ENCODE peak calls at places on chromosomes 7 and 10, in eight cellular contexts. P is CD4-positive, alpha-beta T cell; S is brain microvascular endothelial cell; N is A172; X is activated T-cell treated with anti-CD3 and anti-CD28 coated beads, Interleukin-2, amount 50 U/mL, for 24 hours; J is EH; A is activated CD4-positive, alpha-beta memory T cell treated with anti-CD3 and anti-CD28 coated beads, Interleukin-2, amount 10 ng/mL, durations not matched to agents 7 days and 5 days; B is NCI-H1105 treated with DMSO at 0.1 percent for 48 hours. Y is an unnamed sample.

GRCh38 chr10:22356324-22356873 is 11.1 kb downstream of the SPAG6 start:
- DNase-seq in P (no peak), A (no peak), X (no peak), S (no peak), N (no peak), B (no peak), J (no peak), Y (no peak)

GRCh38 chr7:32427769-32428291 is 62.4 kb downstream of the LSM5 start:
- DNase-seq in N (peak; percentile 32), A (peak; percentile 67), S (peak; percentile 81), X (peak; percentile 74), B (peak; percentile 40), J (peak; percentile 71), P (peak; percentile 43), Y (peak; percentile 94)

GRCh38 chr10:73649876-73650536 is 5.8 kb downstream of the SYNPO2L start:
- DNase-seq in S (no peak), A (no peak), P (no peak), B (no peak), X (no peak), N (no peak), J (peak; percentile 82), Y (no peak)

GRCh38 chr7:122846591-122846990 is 39.7 kb downstream of the CADPS2 start:
- DNase-seq in J (no peak), S (no peak), X (no peak), B (no peak), P (no peak), A (no peak), N (no peak), Y (no peak)

GRCh38 chr7:95056107-95056689 is 148.8 kb downstream of the PPP1R9A start:
- DNase-seq in P (no peak), B (no peak), X (no peak), N (no peak), A (no peak), J (no peak), S (no peak), Y (no peak)

GRCh38 chr10:130127612-130128607 is 8.3 kb upstream of the GLRX3 start:
- DNase-seq in B (peak; percentile 58), J (peak; percentile 74), X (peak; percentile 65), P (peak; percentile 33), N (peak; percentile 34), A (peak; percentile 55), S (peak; percentile 57), Y (peak; percentile 90)

GRCh38 chr10:76035010-76035727 is 603.7 kb downstream of the LRMDA start:
- DNase-seq in A (no peak), B (peak; percentile 64), X (no peak), J (no peak), P (no peak), N (no peak), S (no peak), Y (no peak)

GRCh38 chr10:30346135-30346534 is 2.9 kb downstream of the MTPAP start:
- DNase-seq in J (no peak), S (no peak), N (no peak), X (no peak), P (no peak), A (no peak), B (no peak), Y (no peak)

GRCh38 chr10:834493-834892 is 97.0 kb downstream of the LARP4B start:
- DNase-seq in S (no peak), J (no peak), N (no peak), X (no peak), B (no peak), P (no peak), A (no peak), Y (no peak)

GRCh38 chr10:12538596-12538995 is 189.2 kb downstream of the CAMK1D start:
- DNase-seq in P (no peak), X (no peak), A (no peak), J (no peak), B (no peak), S (no peak), N (no peak), Y (no peak)

GRCh38 chr10:75400769-75401568 is 595 bp downstream of the ZNF503 start:
- DNase-seq in B (peak; percentile 17), N (peak; percentile 35), J (peak; percentile 68), S (peak; percentile 45), A (no peak), P (no peak), X (peak; percentile 56), Y (no peak)

GRCh38 chr10:102394801-102395676 is 466 bp upstream of the NFKB2 start:
- DNase-seq in P (peak; percentile 84), B (peak; percentile 18), J (peak; percentile 87), X (peak; percentile 97), S (peak; percentile 79), A (peak; percentile 91), N (peak; percentile 85), Y (peak; percentile 94)

GRCh38 chr7:155961241-155962190 is 149.3 kb upstream of the SHH start:
- DNase-seq in P (no peak), J (no peak), X (peak; percentile 43), N (peak; percentile 80), A (no peak), B (no peak), S (peak; percentile 60), Y (peak; percentile 57)

GRCh38 chr10:60236869-60237524 is 152.7 kb downstream of the ANK3 start:
- DNase-seq in N (peak; percentile 60), J (peak; percentile 47), A (peak; percentile 41), X (no peak), B (no peak), S (peak; percentile 27), P (no peak), Y (no peak)